ENCODE peak calls at places on chromosomes 6 and 20, in six cellular contexts. R is IMR-90, U is left lung, I is cardiac muscle cell, A is AG04450, S is heart left ventricle. J is an unnamed sample.

GRCh38 chr6:42704251-42704936 is 18.0 kb downstream of the PRPH2 start:
- DNase-seq in R (no peak), U (no peak), I (peak; percentile 73), A (no peak), S (peak; percentile 25), J (peak; percentile 80)

GRCh38 chr6:151630991-151631655 is 137.3 kb downstream of the CCDC170 start:
- DNase-seq in R (no peak), U (no peak), I (no peak), A (no peak), S (no peak), J (no peak)

GRCh38 chr6:13762648-13763441 is 51.2 kb upstream of the RANBP9 start:
- DNase-seq in R (peak; percentile 90), U (peak; percentile 67), I (peak; percentile 95), A (peak; percentile 81), S (no peak), J (peak; percentile 96)

GRCh38 chr6:166541876-166542579 is 44.5 kb downstream of the RAMACL start:
- DNase-seq in R (peak; percentile 21), U (no peak), I (no peak), A (no peak), S (no peak), J (no peak)

GRCh38 chr6:125918681-125919566 is 37.6 kb upstream of the HINT3 start:
- DNase-seq in R (peak; percentile 90), U (no peak), I (peak; percentile 95), A (peak; percentile 46), S (no peak), J (peak; percentile 96)

GRCh38 chr20:46128310-46129151 is 10.4 kb downstream of the CD40 start:
- DNase-seq in R (no peak), U (peak; percentile 31), I (peak; percentile 27), A (no peak), S (peak; percentile 27), J (peak; percentile 52)

GRCh38 chr6:110646951-110647910 is 168.0 kb downstream of the CDK19 start:
- DNase-seq in R (no peak), U (no peak), I (no peak), A (no peak), S (no peak), J (no peak)

GRCh38 chr6:132096996-132097395 is 145.8 kb upstream of the CCN2 start:
- DNase-seq in R (no peak), U (no peak), I (no peak), A (no peak), S (no peak), J (no peak)

GRCh38 chr20:764255-764654 is 4.0 kb downstream of the SLC52A3 start:
- DNase-seq in R (no peak), U (no peak), I (no peak), A (no peak), S (no peak), J (no peak)

GRCh38 chr6:37306624-37307222 is 47.1 kb upstream of the RNF8 start:
- DNase-seq in R (no peak), U (no peak), I (no peak), A (no peak), S (no peak), J (no peak)

GRCh38 chr6:120214097-120214496 is 864.5 kb upstream of the MAN1A1 start:
- DNase-seq in R (no peak), U (no peak), I (peak; percentile 40), A (no peak), S (no peak), J (no peak)

GRCh38 chr6:157759028-157759427 is 64.0 kb upstream of the SNX9 start:
- DNase-seq in R (no peak), U (no peak), I (no peak), A (no peak), S (no peak), J (no peak)

GRCh38 chr6:108592371-108593337 is 31.9 kb downstream of the FOXO3 start:
- DNase-seq in R (peak; percentile 87), U (no peak), I (peak; percentile 66), A (no peak), S (no peak), J (peak; percentile 74)

GRCh38 chr6:152233547-152234320 is 403.4 kb downstream of the SYNE1 start:
- DNase-seq in R (no peak), U (no peak), I (no peak), A (no peak), S (no peak), J (no peak)

GRCh38 chr6:169398342-169399105 is 144.9 kb upstream of the THBS2 start:
- DNase-seq in R (no peak), U (no peak), I (no peak), A (no peak), S (no peak), J (no peak)

GRCh38 chr6:169221264-169221663 is 32.4 kb downstream of the THBS2 start:
- DNase-seq in R (no peak), U (no peak), I (no peak), A (no peak), S (no peak), J (no peak)

GRCh38 chr20:32560989-32561830 is 23.9 kb downstream of the NOL4L start:
- DNase-seq in R (no peak), U (no peak), I (peak; percentile 27), A (no peak), S (no peak), J (peak; percentile 60)

GRCh38 chr6:106102034-106102433 is 15.9 kb downstream of the PRDM1 start:
- DNase-seq in R (no peak), U (no peak), I (no peak), A (no peak), S (no peak), J (no peak)

GRCh38 chr20:4724459-4725262 is 3.0 kb downstream of the PRND start:
- DNase-seq in R (no peak), U (no peak), I (no peak), A (no peak), S (no peak), J (no peak)

GRCh38 chr6:8940356-8940755 is 505.0 kb upstream of the SLC35B3 start:
- DNase-seq in R (no peak), U (no peak), I (no peak), A (no peak), S (no peak), J (no peak)

GRCh38 chr20:62063601-62063980 is 2.1 kb downstream of the TAF4 start:
- DNase-seq in R (peak; percentile 62), U (no peak), I (peak; percentile 35), A (no peak), S (no peak), J (no peak)

GRCh38 chr6:156502969-156503504 is 274.1 kb upstream of the ARID1B start:
- DNase-seq in R (no peak), U (no peak), I (no peak), A (no peak), S (no peak), J (no peak)

GRCh38 chr6:132298344-132298949 is 102.8 kb downstream of the MOXD1 start:
- DNase-seq in R (peak; percentile 62), U (no peak), I (peak; percentile 70), A (peak; percentile 37), S (no peak), J (peak; percentile 85)

GRCh38 chr6:111731404-111732195 is 125.9 kb upstream of the TRAF3IP2 start:
- DNase-seq in R (peak; percentile 6), U (no peak), I (no peak), A (no peak), S (no peak), J (no peak)

GRCh38 chr6:134512946-134513345 is 195.0 kb upstream of the SGK1 start:
- DNase-seq in R (peak; percentile 31), U (peak; percentile 71), I (peak; percentile 43), A (no peak), S (peak; percentile 72), J (no peak)

GRCh38 chr20:34848597-34848996 is 23.1 kb upstream of the NCOA6 start:
- DNase-seq in R (no peak), U (no peak), I (no peak), A (no peak), S (no peak), J (no peak)

GRCh38 chr6:148969679-148970078 is 222.8 kb downstream of the UST start:
- DNase-seq in R (peak; percentile 95), U (no peak), I (peak; percentile 33), A (peak; percentile 86), S (no peak), J (peak; percentile 13)

GRCh38 chr6:35047265-35048011 is 93.7 kb downstream of the TCP11 start:
- DNase-seq in R (peak; percentile 71), U (no peak), I (peak; percentile 83), A (no peak), S (no peak), J (peak; percentile 87)

GRCh38 chr20:35317416-35317815 is 25.2 kb upstream of the FAM83C start:
- DNase-seq in R (peak; percentile 18), U (no peak), I (no peak), A (no peak), S (no peak), J (no peak)

DNA sequence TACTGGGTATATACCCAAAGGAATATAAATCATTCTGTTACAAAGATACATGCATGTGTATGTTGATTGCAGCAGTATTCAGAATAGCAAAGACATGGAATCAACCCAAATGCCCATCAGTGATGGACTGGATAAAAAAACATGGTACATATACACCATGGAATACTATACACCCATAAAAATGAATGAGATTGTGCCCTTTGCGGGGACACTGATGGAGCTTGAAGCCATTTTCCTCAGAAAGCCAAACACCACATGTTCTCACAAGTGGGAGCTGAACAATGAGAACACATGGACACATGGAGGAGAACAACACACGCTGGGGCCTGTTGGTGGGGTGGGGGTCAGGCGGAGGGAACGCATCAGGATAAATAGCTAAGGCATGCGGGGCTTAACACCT is 41.3 kb upstream of the MAPK13 start:
- DNase-seq in R (no peak), U (no peak), I (no peak), A (no peak), S (no peak), J (no peak)
- H3K27me3 ChIP-seq in R (no peaks in the 10 kb centered on the region), U (no peaks in the 10 kb centered on the region), I (no peaks in the 10 kb centered on the region), A (no peaks in the 10 kb centered on the region), S (no peaks in the 10 kb centered on the region), J (no peaks in the 10 kb centered on the region)

GRCh38 chr20:63356931-63357879 is 3.9 kb downstream of the CHRNA4 start:
- DNase-seq in R (no peak), U (no peak), I (no peak), A (no peak), S (no peak), J (no peak)
- H3K27me3 ChIP-seq in R (peaks cover 24% of the 10 kb centered on the region), U (peaks cover 18% of the 10 kb centered on the region), I (peaks cover 40% of the 10 kb centered on the region), A (peaks cover 5% of the 10 kb centered on the region), S (peaks cover 17% of the 10 kb centered on the region), J (peaks cover 19% of the 10 kb centered on the region)

DNA sequence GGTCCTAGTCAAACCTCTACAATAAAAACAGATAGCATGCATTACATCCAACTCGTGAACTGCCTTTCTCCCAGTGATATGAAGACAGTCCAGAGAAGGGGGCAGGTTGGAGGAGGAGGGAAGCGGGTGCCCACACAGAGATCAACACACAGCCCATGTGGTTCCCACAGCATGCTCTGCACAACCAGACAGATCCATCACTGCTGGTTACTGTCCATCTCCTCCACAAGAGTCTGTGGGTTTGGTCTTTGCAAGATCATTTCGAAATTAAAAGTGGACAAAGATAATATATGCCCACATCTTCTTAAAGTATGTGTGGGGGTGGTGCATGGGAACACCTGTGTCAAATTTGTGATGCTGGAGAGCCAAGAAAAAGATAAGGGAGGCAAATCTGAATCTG is 215.5 kb downstream of the GMDS start:
- DNase-seq in R (no peak), U (no peak), I (no peak), A (no peak), S (no peak), J (no peak)
- H3K27me3 ChIP-seq in R (no peaks in the 10 kb centered on the region), U (no peaks in the 10 kb centered on the region), I (no peaks in the 10 kb centered on the region), A (no peaks in the 10 kb centered on the region), S (no peaks in the 10 kb centered on the region), J (no peaks in the 10 kb centered on the region)

DNA sequence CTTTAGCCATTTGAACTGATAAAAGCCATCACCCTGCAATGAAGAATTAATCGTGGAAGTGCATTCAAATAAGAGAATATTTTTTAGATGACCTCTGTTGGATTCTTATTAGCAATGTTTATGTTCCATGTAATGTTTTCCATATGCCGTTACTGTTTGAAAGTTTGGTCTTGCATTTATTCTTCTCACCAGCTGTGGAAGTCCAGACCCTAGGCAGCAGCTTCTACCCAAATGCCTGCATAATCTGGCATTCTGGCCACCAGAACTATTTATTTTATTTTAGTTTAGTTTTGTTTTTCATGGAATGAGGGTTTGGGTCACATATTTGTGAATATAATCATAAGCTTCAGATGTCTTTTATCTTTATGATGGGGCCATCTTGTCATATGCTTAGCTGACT is 140.4 kb downstream of the SAMD5 start:
- DNase-seq in R (peak; percentile 81), U (no peak), I (no peak), A (peak; percentile 64), S (no peak), J (peak; percentile 62)
- H3K27me3 ChIP-seq in R (no peaks in the 10 kb centered on the region), U (no peaks in the 10 kb centered on the region), I (no peaks in the 10 kb centered on the region), A (no peaks in the 10 kb centered on the region), S (no peaks in the 10 kb centered on the region), J (no peaks in the 10 kb centered on the region)